ENCODE peak calls at places on chromosomes 7 and 10, in five cellular contexts. I is HS-5, K is left ventricle myocardium inferior, C is EH, Y is LoVo. B is an unnamed sample.

GRCh38 chr7:67589178-67589577 is 592.5 kb downstream of the TYW1 start:
- DNase-seq in I (no peak), K (no peak), C (no peak), Y (no peak), B (no peak)

GRCh38 chr7:128452552-128452951 is 3.1 kb upstream of the HILPDA start:
- DNase-seq in I (no peak), K (no peak), C (no peak), Y (no peak), B (no peak)

GRCh38 chr7:151451156-151451555 is 11.2 kb upstream of the CRYGN start:
- DNase-seq in I (no peak), K (no peak), C (no peak), Y (no peak), B (no peak)

GRCh38 chr7:46191776-46192175 is 270.7 kb upstream of the IGFBP3 start:
- DNase-seq in I (peak), K (no peak), C (peak), Y (no peak), B (no peak)

GRCh38 chr7:43105521-43106120 is 6.8 kb upstream of the HECW1 start:
- DNase-seq in I (no peak), K (no peak), C (peak), Y (no peak), B (no peak)

GRCh38 chr10:132408367-132408781 is 11.4 kb downstream of the PWWP2B start:
- DNase-seq in I (no peak), K (no peak), C (no peak), Y (no peak), B (no peak)

GRCh38 chr7:132738254-132738653 is 162.0 kb upstream of the PLXNA4 start:
- DNase-seq in I (peak), K (no peak), C (peak), Y (no peak), B (no peak)

GRCh38 chr10:97686301-97686961 is 610 bp downstream of the AVPI1 start:
- DNase-seq in I (no peak), K (no peak), C (no peak), Y (no peak), B (no peak)

GRCh38 chr7:29988391-29989256 is 977 bp downstream of the SCRN1 start:
- DNase-seq in I (peak), K (peak), C (peak), Y (peak), B (peak)

GRCh38 chr7:155206286-155207020 is 91.2 kb upstream of the INSIG1 start:
- DNase-seq in I (peak), K (peak), C (peak), Y (no peak), B (peak)

GRCh38 chr10:132957981-132958885 is 15.9 kb upstream of the CFAP46 start:
- DNase-seq in I (no peak), K (no peak), C (no peak), Y (no peak), B (no peak)

GRCh38 chr7:5702876-5703571 is 78.4 kb downstream of the RNF216 start:
- DNase-seq in I (no peak), K (peak), C (peak), Y (peak), B (no peak)

GRCh38 chr10:89861584-89862287 is 160.3 kb downstream of the KIF20B start:
- DNase-seq in I (peak), K (no peak), C (peak), Y (peak), B (no peak)

GRCh38 chr7:130814753-130815152 is 80.7 kb upstream of the KLF14 start:
- DNase-seq in I (no peak), K (no peak), C (peak), Y (no peak), B (no peak)

GRCh38 chr10:71761541-71762113 is 11.7 kb downstream of the VSIR start:
- DNase-seq in I (no peak), K (no peak), C (no peak), Y (no peak), B (no peak)